ENCODE peak calls at places on chromosomes 4 and X, in ten cellular contexts. F is activated CD8-positive, alpha-beta memory T cell treated with anti-CD3 and anti-CD28 coated beads, Interleukin-2, amount 10 ng/mL, durations not matched to agents 7 days and 5 days; Q is GM04503; X is epithelial cell of esophagus; R is ecto neural progenitor cell; H is C1 segment of cervical spinal cord; Z is stimulated activated CD4-positive, alpha-beta T cell treated with anti-CD3 and anti-CD28 coated beads, Interleukin-12 subunit alpha, Interleukin-12 subunit beta, amount 100 ng/mL, for 48 hours; S is Caco-2; I is amniotic stem cell; T is germinal center. O is an unnamed sample.

GRCh38 chrX:10482262-10482661 is 138.1 kb downstream of the MID1 start:
- DNase-seq in F (no peak), Q (no peak), X (no peak), R (no peak), H (no peak), Z (no peak), S (no peak), I (no peak), T (peak), O (no peak)

GRCh38 chr4:154329268-154329858 is 162.2 kb downstream of the DCHS2 start:
- DNase-seq in F (no peak), Q (no peak), X (peak), R (no peak), H (no peak), Z (no peak), S (no peak), I (no peak), T (no peak), O (peak)

GRCh38 chr4:143586080-143586479 is 72.6 kb downstream of the SMARCA5 start:
- DNase-seq in F (no peak), Q (peak), X (no peak), R (no peak), H (no peak), Z (no peak), S (no peak), I (peak), T (no peak), O (no peak)

GRCh38 chr4:148770848-148771247 is 328.6 kb upstream of the NR3C2 start:
- DNase-seq in F (no peak), Q (no peak), X (peak), R (no peak), H (no peak), Z (no peak), S (no peak), I (no peak), T (no peak), O (no peak)

GRCh38 chr4:187183826-187184225 is 460.2 kb upstream of the FAT1 start:
- DNase-seq in F (no peak), Q (no peak), X (no peak), R (no peak), H (no peak), Z (no peak), S (no peak), I (no peak), T (no peak), O (no peak)

GRCh38 chrX:28127662-28128061 is 146.4 kb upstream of the DCAF8L1 start:
- DNase-seq in F (no peak), Q (no peak), X (no peak), R (no peak), H (no peak), Z (no peak), S (no peak), I (no peak), T (no peak), O (no peak)

GRCh38 chr4:20358110-20358509 is 106.4 kb downstream of the SLIT2 start:
- DNase-seq in F (no peak), Q (no peak), X (peak), R (no peak), H (no peak), Z (no peak), S (no peak), I (no peak), T (no peak), O (no peak)

GRCh38 chr4:81198151-81198550 is 16.9 kb downstream of the PRKG2 start:
- DNase-seq in F (no peak), Q (no peak), X (peak), R (no peak), H (no peak), Z (no peak), S (no peak), I (no peak), T (no peak), O (no peak)

GRCh38 chr4:16692493-16692892 is 206.0 kb downstream of the LDB2 start:
- DNase-seq in F (no peak), Q (no peak), X (no peak), R (no peak), H (no peak), Z (no peak), S (no peak), I (no peak), T (no peak), O (no peak)

GRCh38 chr4:140876597-140877364 is 120.6 kb upstream of the TBC1D9 start:
- DNase-seq in F (no peak), Q (no peak), X (no peak), R (no peak), H (no peak), Z (no peak), S (no peak), I (peak), T (no peak), O (no peak)

GRCh38 chr4:74117024-74117534 is 18.1 kb upstream of the CXCL2 start:
- DNase-seq in F (no peak), Q (peak), X (peak), R (no peak), H (no peak), Z (no peak), S (no peak), I (peak), T (no peak), O (peak)

GRCh38 chr4:52983563-52984303 is 121.6 kb downstream of the RASL11B start:
- DNase-seq in F (no peak), Q (no peak), X (peak), R (no peak), H (no peak), Z (no peak), S (no peak), I (peak), T (peak), O (peak)

GRCh38 chr4:99844048-99844447 is 27.4 kb downstream of the DAPP1 start:
- DNase-seq in F (no peak), Q (no peak), X (no peak), R (no peak), H (no peak), Z (no peak), S (no peak), I (no peak), T (no peak), O (no peak)

GRCh38 chr4:10647811-10648210 is 36.8 kb downstream of the CLNK start:
- DNase-seq in F (no peak), Q (no peak), X (peak), R (no peak), H (no peak), Z (no peak), S (no peak), I (no peak), T (no peak), O (no peak)

GRCh38 chr4:89363786-89364185 is 56.2 kb upstream of the GPRIN3 start:
- DNase-seq in F (no peak), Q (no peak), X (no peak), R (no peak), H (no peak), Z (no peak), S (no peak), I (no peak), T (no peak), O (no peak)

GRCh38 chr4:182878633-182879495 is 38.3 kb downstream of the DCTD start:
- DNase-seq in F (no peak), Q (no peak), X (no peak), R (no peak), H (no peak), Z (no peak), S (no peak), I (no peak), T (no peak), O (no peak)

GRCh38 chr4:32117696-32118095 is 1397.5 kb downstream of the PCDH7 start:
- DNase-seq in F (no peak), Q (no peak), X (peak), R (no peak), H (no peak), Z (no peak), S (no peak), I (no peak), T (no peak), O (peak)

GRCh38 chr4:128502818-128503527 is 215.4 kb upstream of the PGRMC2 start:
- DNase-seq in F (no peak), Q (no peak), X (no peak), R (no peak), H (no peak), Z (no peak), S (no peak), I (no peak), T (no peak), O (no peak)

GRCh38 chr4:89410687-89411086 is 103.1 kb upstream of the GPRIN3 start:
- DNase-seq in F (no peak), Q (no peak), X (peak), R (no peak), H (no peak), Z (no peak), S (no peak), I (peak), T (no peak), O (peak)

GRCh38 chr4:24583451-24584174 is 741 bp downstream of the DHX15 start:
- DNase-seq in F (peak), Q (no peak), X (peak), R (peak), H (peak), Z (peak), S (peak), I (peak), T (peak), O (peak)

GRCh38 chr4:120723105-120723504 is 199.4 kb downstream of the PRDM5 start:
- DNase-seq in F (no peak), Q (no peak), X (no peak), R (no peak), H (no peak), Z (no peak), S (no peak), I (no peak), T (no peak), O (no peak)

GRCh38 chr4:7206385-7206784 is 14.0 kb downstream of the SORCS2 start:
- DNase-seq in F (no peak), Q (peak), X (no peak), R (no peak), H (no peak), Z (no peak), S (no peak), I (no peak), T (no peak), O (no peak)

GRCh38 chrX:11908371-11908770 is 150.3 kb downstream of the MSL3 start:
- DNase-seq in F (no peak), Q (no peak), X (peak), R (no peak), H (no peak), Z (peak), S (no peak), I (no peak), T (peak), O (peak)

GRCh38 chr4:22427676-22428075 is 88.2 kb downstream of the ADGRA3 start:
- DNase-seq in F (no peak), Q (no peak), X (no peak), R (no peak), H (no peak), Z (no peak), S (no peak), I (no peak), T (no peak), O (no peak)

GRCh38 chrX:53681661-53682060 is 4.9 kb downstream of the HUWE1 start:
- DNase-seq in F (no peak), Q (no peak), X (peak), R (no peak), H (no peak), Z (no peak), S (no peak), I (no peak), T (no peak), O (peak)

GRCh38 chrX:105658136-105658535 is 164.2 kb upstream of the NRK start:
- DNase-seq in F (no peak), Q (peak), X (peak), R (no peak), H (no peak), Z (no peak), S (no peak), I (no peak), T (no peak), O (no peak)

GRCh38 chr4:72767903-72768817 is 199.1 kb upstream of the ADAMTS3 start:
- DNase-seq in F (no peak), Q (peak), X (peak), R (no peak), H (no peak), Z (no peak), S (no peak), I (peak), T (no peak), O (peak)